ENCODE peak calls at places on chromosome 7, in eight cellular contexts. One of them, this sample, is unnamed.

GRCh38 chr7:116384936-116385635 is 114.5 kb upstream of the CAV2 start:
- DNase-seq in heart left ventricle: no peak
- DNase-seq in body of pancreas: no peak
- DNase-seq in hepatocyte: no peak
- DNase-seq in cardiac muscle cell: no peak
- DNase-seq in HFF-Myc: no peak
- DNase-seq in H1: no peak
- DNase-seq in cardiac fibroblast: peak
- DNase-seq in this sample: no peak

GRCh38 chr7:116571037-116571436 is 46.2 kb downstream of the CAV1 start:
- DNase-seq in heart left ventricle: no peak
- DNase-seq in body of pancreas: no peak
- DNase-seq in hepatocyte: no peak
- DNase-seq in cardiac muscle cell: no peak
- DNase-seq in HFF-Myc: no peak
- DNase-seq in H1: no peak
- DNase-seq in cardiac fibroblast: peak
- DNase-seq in this sample: no peak

GRCh38 chr7:24069751-24070150 is 214.2 kb upstream of the NPY start:
- DNase-seq in heart left ventricle: no peak
- DNase-seq in body of pancreas: no peak
- DNase-seq in hepatocyte: no peak
- DNase-seq in cardiac muscle cell: no peak
- DNase-seq in HFF-Myc: no peak
- DNase-seq in H1: no peak
- DNase-seq in cardiac fibroblast: no peak
- DNase-seq in this sample: no peak

GRCh38 chr7:159211540-159212182 is 67.0 kb upstream of the VIPR2 start:
- DNase-seq in heart left ventricle: peak
- DNase-seq in body of pancreas: peak
- DNase-seq in hepatocyte: no peak
- DNase-seq in cardiac muscle cell: no peak
- DNase-seq in HFF-Myc: no peak
- DNase-seq in H1: peak
- DNase-seq in cardiac fibroblast: no peak
- DNase-seq in this sample: no peak

GRCh38 chr7:80186721-80187120 is 52.1 kb downstream of the GNAI1 start:
- DNase-seq in heart left ventricle: no peak
- DNase-seq in body of pancreas: no peak
- DNase-seq in hepatocyte: no peak
- DNase-seq in cardiac muscle cell: no peak
- DNase-seq in HFF-Myc: no peak
- DNase-seq in H1: no peak
- DNase-seq in cardiac fibroblast: no peak
- DNase-seq in this sample: no peak

GRCh38 chr7:104967595-104967994 is 46.4 kb upstream of the KMT2E start:
- DNase-seq in heart left ventricle: no peak
- DNase-seq in body of pancreas: no peak
- DNase-seq in hepatocyte: no peak
- DNase-seq in cardiac muscle cell: no peak
- DNase-seq in HFF-Myc: no peak
- DNase-seq in H1: no peak
- DNase-seq in cardiac fibroblast: peak
- DNase-seq in this sample: no peak

GRCh38 chr7:90248706-90249105 is 3.7 kb downstream of the CFAP69 start:
- DNase-seq in heart left ventricle: no peak
- DNase-seq in body of pancreas: no peak
- DNase-seq in hepatocyte: no peak
- DNase-seq in cardiac muscle cell: no peak
- DNase-seq in HFF-Myc: no peak
- DNase-seq in H1: no peak
- DNase-seq in cardiac fibroblast: no peak
- DNase-seq in this sample: no peak

GRCh38 chr7:44305564-44306507 is 19.6 kb downstream of the CAMK2B start:
- DNase-seq in heart left ventricle: no peak
- DNase-seq in body of pancreas: no peak
- DNase-seq in hepatocyte: peak
- DNase-seq in cardiac muscle cell: no peak
- DNase-seq in HFF-Myc: no peak
- DNase-seq in H1: peak
- DNase-seq in cardiac fibroblast: no peak
- DNase-seq in this sample: no peak

GRCh38 chr7:6917258-6917657 is 91.2 kb upstream of the CCZ1B start:
- DNase-seq in heart left ventricle: peak
- DNase-seq in body of pancreas: no peak
- DNase-seq in hepatocyte: no peak
- DNase-seq in cardiac muscle cell: peak
- DNase-seq in HFF-Myc: no peak
- DNase-seq in H1: no peak
- DNase-seq in cardiac fibroblast: no peak
- DNase-seq in this sample: no peak

GRCh38 chr7:115346685-115347084 is 424.8 kb downstream of the MDFIC start:
- DNase-seq in heart left ventricle: no peak
- DNase-seq in body of pancreas: no peak
- DNase-seq in hepatocyte: peak
- DNase-seq in cardiac muscle cell: no peak
- DNase-seq in HFF-Myc: peak
- DNase-seq in H1: no peak
- DNase-seq in cardiac fibroblast: no peak
- DNase-seq in this sample: no peak

GRCh38 chr7:44325181-44325671 is at the start of gene CAMK2B:
- DNase-seq in heart left ventricle: no peak
- DNase-seq in body of pancreas: no peak
- DNase-seq in hepatocyte: no peak
- DNase-seq in cardiac muscle cell: peak
- DNase-seq in HFF-Myc: no peak
- DNase-seq in H1: no peak
- DNase-seq in cardiac fibroblast: no peak
- DNase-seq in this sample: no peak

GRCh38 chr7:85025312-85025756 is 161.5 kb downstream of the SEMA3D start:
- DNase-seq in heart left ventricle: peak
- DNase-seq in body of pancreas: peak
- DNase-seq in hepatocyte: no peak
- DNase-seq in cardiac muscle cell: no peak
- DNase-seq in HFF-Myc: no peak
- DNase-seq in H1: no peak
- DNase-seq in cardiac fibroblast: peak
- DNase-seq in this sample: no peak

GRCh38 chr7:150663802-150664494 is 21.6 kb upstream of the GIMAP2 start:
- DNase-seq in heart left ventricle: no peak
- DNase-seq in body of pancreas: no peak
- DNase-seq in hepatocyte: no peak
- DNase-seq in cardiac muscle cell: no peak
- DNase-seq in HFF-Myc: no peak
- DNase-seq in H1: no peak
- DNase-seq in cardiac fibroblast: no peak
- DNase-seq in this sample: no peak

GRCh38 chr7:41699532-41699931 is 3.4 kb downstream of the INHBA start:
- DNase-seq in heart left ventricle: peak
- DNase-seq in body of pancreas: peak
- DNase-seq in hepatocyte: no peak
- DNase-seq in cardiac muscle cell: peak
- DNase-seq in HFF-Myc: no peak
- DNase-seq in H1: peak
- DNase-seq in cardiac fibroblast: peak
- DNase-seq in this sample: no peak

GRCh38 chr7:5445991-5446594 is 22.5 kb upstream of the TNRC18 start:
- DNase-seq in heart left ventricle: no peak
- DNase-seq in body of pancreas: peak
- DNase-seq in hepatocyte: no peak
- DNase-seq in cardiac muscle cell: no peak
- DNase-seq in HFF-Myc: no peak
- DNase-seq in H1: no peak
- DNase-seq in cardiac fibroblast: no peak
- DNase-seq in this sample: no peak
- H3K4me3 ChIP-seq in heart left ventricle: no peak
- H3K4me3 ChIP-seq in body of pancreas: no peak
- H3K4me3 ChIP-seq in hepatocyte: no peak
- H3K4me3 ChIP-seq in cardiac muscle cell: no peak
- H3K4me3 ChIP-seq in HFF-Myc: no peak
- H3K4me3 ChIP-seq in H1: no peak
- H3K4me3 ChIP-seq in cardiac fibroblast: no peak
- H3K4me3 ChIP-seq in this sample: no peak

GRCh38 chr7:144459635-144460034 is 56.1 kb upstream of the NOBOX start:
- DNase-seq in heart left ventricle: no peak
- DNase-seq in body of pancreas: no peak
- DNase-seq in hepatocyte: no peak
- DNase-seq in cardiac muscle cell: no peak
- DNase-seq in HFF-Myc: no peak
- DNase-seq in H1: no peak
- DNase-seq in cardiac fibroblast: no peak
- DNase-seq in this sample: no peak

GRCh38 chr7:144452064-144452463 is 48.6 kb upstream of the NOBOX start:
- DNase-seq in heart left ventricle: no peak
- DNase-seq in body of pancreas: no peak
- DNase-seq in hepatocyte: no peak
- DNase-seq in cardiac muscle cell: no peak
- DNase-seq in HFF-Myc: no peak
- DNase-seq in H1: no peak
- DNase-seq in cardiac fibroblast: no peak
- DNase-seq in this sample: no peak

GRCh38 chr7:144455040-144455404 is 51.5 kb upstream of the NOBOX start:
- DNase-seq in heart left ventricle: no peak
- DNase-seq in body of pancreas: no peak
- DNase-seq in hepatocyte: no peak
- DNase-seq in cardiac muscle cell: no peak
- DNase-seq in HFF-Myc: no peak
- DNase-seq in H1: no peak
- DNase-seq in cardiac fibroblast: no peak
- DNase-seq in this sample: no peak

GRCh38 chr7:144454256-144455039 is 51.0 kb upstream of the NOBOX start:
- DNase-seq in heart left ventricle: no peak
- DNase-seq in body of pancreas: no peak
- DNase-seq in hepatocyte: no peak
- DNase-seq in cardiac muscle cell: no peak
- DNase-seq in HFF-Myc: no peak
- DNase-seq in H1: no peak
- DNase-seq in cardiac fibroblast: peak
- DNase-seq in this sample: no peak
- TF ChIP-seq CTCF in heart left ventricle: peak
- TF ChIP-seq CTCF in body of pancreas: no peak
- TF ChIP-seq CTCF in hepatocyte: peak
- TF ChIP-seq CTCF in cardiac muscle cell: peak
- TF ChIP-seq CTCF in HFF-Myc: peak
- TF ChIP-seq CTCF in H1: no peak
- TF ChIP-seq CTCF in cardiac fibroblast: peak
- TF ChIP-seq CTCF in this sample: peak

GRCh38 chr7:69753981-69754380 is 155.7 kb downstream of the AUTS2 start:
- DNase-seq in heart left ventricle: no peak
- DNase-seq in body of pancreas: no peak
- DNase-seq in hepatocyte: no peak
- DNase-seq in cardiac muscle cell: no peak
- DNase-seq in HFF-Myc: no peak
- DNase-seq in H1: no peak
- DNase-seq in cardiac fibroblast: no peak
- DNase-seq in this sample: no peak
- H3K4me3 ChIP-seq in heart left ventricle: no peak
- H3K4me3 ChIP-seq in body of pancreas: no peak
- H3K4me3 ChIP-seq in hepatocyte: no peak
- H3K4me3 ChIP-seq in cardiac muscle cell: no peak
- H3K4me3 ChIP-seq in HFF-Myc: no peak
- H3K4me3 ChIP-seq in H1: no peak
- H3K4me3 ChIP-seq in cardiac fibroblast: no peak
- H3K4me3 ChIP-seq in this sample: no peak

DNA sequence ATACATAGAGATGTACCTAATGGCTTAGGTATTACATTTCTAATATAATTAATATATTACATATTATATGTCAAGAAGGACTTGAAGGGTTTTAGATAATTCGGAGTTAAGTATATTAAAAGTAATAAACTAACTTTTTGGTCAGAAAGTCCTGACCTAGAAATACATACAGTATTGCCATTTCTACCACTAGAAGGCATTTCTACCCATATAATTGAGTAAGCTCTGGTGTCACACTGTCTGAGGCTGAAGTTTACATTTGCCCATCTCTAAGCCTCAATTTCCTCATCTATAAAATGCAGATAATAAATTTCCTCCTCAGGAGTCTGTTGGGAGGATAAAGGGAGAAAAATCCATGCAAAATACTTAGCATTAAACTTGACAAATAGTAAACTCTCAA is 7.1 kb downstream of the FKBP14 start:
- DNase-seq in heart left ventricle: no peak
- DNase-seq in body of pancreas: no peak
- DNase-seq in hepatocyte: no peak
- DNase-seq in cardiac muscle cell: no peak
- DNase-seq in HFF-Myc: no peak
- DNase-seq in H1: no peak
- DNase-seq in cardiac fibroblast: no peak
- DNase-seq in this sample: no peak
- TF ChIP-seq CTCF in heart left ventricle: no peak
- TF ChIP-seq CTCF in body of pancreas: no peak
- TF ChIP-seq CTCF in hepatocyte: peak
- TF ChIP-seq CTCF in cardiac muscle cell: no peak
- TF ChIP-seq CTCF in HFF-Myc: no peak
- TF ChIP-seq CTCF in H1: no peak
- TF ChIP-seq CTCF in cardiac fibroblast: no peak
- TF ChIP-seq CTCF in this sample: no peak

DNA sequence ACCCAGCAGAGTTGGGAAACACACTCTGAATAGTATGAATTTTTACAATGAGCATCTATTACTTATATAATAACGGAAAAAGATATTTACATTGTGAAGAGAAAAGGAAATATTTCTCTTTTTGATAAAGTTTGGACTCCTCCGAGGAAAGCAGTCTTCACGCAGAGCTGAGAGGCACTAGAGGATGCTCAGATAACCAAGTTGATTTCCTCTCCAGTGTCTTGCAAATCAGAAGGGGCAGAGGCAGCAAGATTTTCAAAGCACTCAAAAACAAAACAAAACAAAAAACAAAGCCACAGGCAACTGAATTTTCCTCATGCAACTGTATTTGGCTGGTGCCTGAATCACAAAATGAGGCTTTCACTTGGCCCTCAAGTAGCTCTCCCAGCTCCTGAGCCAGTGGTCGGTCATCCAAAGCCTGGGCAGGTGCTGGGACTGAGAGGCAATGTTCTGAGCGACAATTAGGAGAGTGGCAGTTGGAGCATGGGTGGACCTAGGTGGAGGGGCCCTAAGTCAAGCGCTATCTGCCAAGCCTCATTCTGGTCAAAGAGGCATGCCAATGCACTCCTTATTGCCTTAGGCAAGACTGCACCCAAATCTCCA is 10.3 kb upstream of the GATAD1 start:
- DNase-seq in heart left ventricle: no peak
- DNase-seq in body of pancreas: no peak
- DNase-seq in hepatocyte: no peak
- DNase-seq in cardiac muscle cell: no peak
- DNase-seq in HFF-Myc: no peak
- DNase-seq in H1: no peak
- DNase-seq in cardiac fibroblast: no peak
- DNase-seq in this sample: no peak
- H3K4me3 ChIP-seq in heart left ventricle: no peak
- H3K4me3 ChIP-seq in body of pancreas: no peak
- H3K4me3 ChIP-seq in hepatocyte: no peak
- H3K4me3 ChIP-seq in cardiac muscle cell: no peak
- H3K4me3 ChIP-seq in HFF-Myc: no peak
- H3K4me3 ChIP-seq in H1: no peak
- H3K4me3 ChIP-seq in cardiac fibroblast: no peak
- H3K4me3 ChIP-seq in this sample: no peak